ENCODE peak calls at places on chromosomes 6 and 20, in five cellular contexts. D, S, C, I and K are unnamed samples.

GRCh38 chr6:54771968-54772367 is 74.6 kb upstream of the FAM83B start:
- DNase-seq in D (no peak), I (no peak), C (no peak), S (no peak), K (no peak)

GRCh38 chr6:84460491-84460890 is 233.0 kb upstream of the CEP162 start:
- DNase-seq in C (no peak), D (no peak), I (no peak), S (no peak), K (no peak)

GRCh38 chr20:675453-676314 is at the start of gene SCRT2:
- DNase-seq in D (peak; percentile 92), I (peak; percentile 83), S (peak; percentile 70), C (peak; percentile 31), K (peak; percentile 72)

GRCh38 chr6:162151050-162151658 is 576.4 kb downstream of the PRKN start:
- DNase-seq in S (no peak), I (no peak), D (no peak), C (no peak), K (no peak)

GRCh38 chr20:840503-840857 is 7.0 kb downstream of the FAM110A start:
- DNase-seq in C (no peak), S (no peak), I (no peak), D (no peak), K (no peak)

GRCh38 chr6:71510057-71510713 is 221.6 kb downstream of the OGFRL1 start:
- DNase-seq in D (peak; percentile 47), C (no peak), S (peak; percentile 26), I (peak; percentile 56), K (peak; percentile 46)

GRCh38 chr20:59217162-59217561 is 53.5 kb downstream of the ZNF831 start:
- DNase-seq in D (no peak), C (no peak), S (no peak), I (no peak), K (no peak)

GRCh38 chr6:99093781-99094180 is 146.0 kb upstream of the FBXL4 start:
- DNase-seq in S (no peak), I (no peak), C (no peak), D (no peak), K (no peak)

GRCh38 chr6:166635146-166635545 is 8.1 kb upstream of the RPS6KA2 start:
- DNase-seq in D (no peak), S (no peak), I (no peak), C (no peak), K (no peak)

GRCh38 chr6:1792989-1793388 is 183.3 kb downstream of the FOXC1 start:
- DNase-seq in I (no peak), C (no peak), D (no peak), S (peak; percentile 29), K (no peak)

GRCh38 chr6:132220800-132221199 is 180.5 kb downstream of the MOXD1 start:
- DNase-seq in D (no peak), I (no peak), C (no peak), S (no peak), K (no peak)

GRCh38 chr6:146962332-146962731 is 241.9 kb upstream of the STXBP5 start:
- DNase-seq in D (no peak), I (no peak), S (no peak), C (no peak), K (no peak)

GRCh38 chr20:52975024-52975732 is 3.0 kb downstream of the TSHZ2 start:
- DNase-seq in C (no peak), I (no peak), S (no peak), D (peak; percentile 36), K (no peak)

GRCh38 chr6:24935753-24936152 is at the start of gene RIPOR2:
- DNase-seq in D (no peak), C (peak; percentile 53), S (no peak), I (no peak), K (peak; percentile 46)

GRCh38 chr20:14536738-14537137 is 199.3 kb upstream of the FLRT3 start:
- DNase-seq in C (no peak), I (no peak), D (no peak), S (no peak), K (no peak)

GRCh38 chr6:124356811-124357210 is 553.1 kb downstream of the NKAIN2 start:
- DNase-seq in I (no peak), C (no peak), S (no peak), D (no peak), K (no peak)

GRCh38 chr6:33206864-33207568 is 1.3 kb upstream of the RING1 start:
- DNase-seq in S (no peak), D (no peak), I (no peak), C (no peak), K (no peak)

GRCh38 chr20:58709013-58709702 is 16.6 kb downstream of the NPEPL1 start:
- DNase-seq in S (peak; percentile 7), C (no peak), D (no peak), I (no peak), K (peak; percentile 26)

GRCh38 chr6:132218063-132218696 is 183.1 kb downstream of the MOXD1 start:
- DNase-seq in S (no peak), C (no peak), I (no peak), D (no peak), K (no peak)

GRCh38 chr6:44470106-44470446 is 82.6 kb downstream of the CDC5L start:
- DNase-seq in I (no peak), C (no peak), D (no peak), S (no peak), K (no peak)

GRCh38 chr20:6733965-6734364 is 33.5 kb upstream of the BMP2 start:
- DNase-seq in I (no peak), C (no peak), D (no peak), S (no peak), K (no peak)

GRCh38 chr20:21515300-21516179 is 1.7 kb upstream of the NKX2-2 start:
- DNase-seq in C (no peak), D (no peak), S (no peak), I (no peak), K (no peak)

GRCh38 chr6:98272061-98272460 is 562.3 kb upstream of the POU3F2 start:
- DNase-seq in I (no peak), D (no peak), C (no peak), S (no peak), K (no peak)

GRCh38 chr6:48765352-48765961 is 654.5 kb upstream of the PTCHD4 start:
- DNase-seq in C (no peak), S (peak; percentile 21), I (no peak), D (no peak), K (peak; percentile 30)

GRCh38 chr6:75368151-75368779 is 83.7 kb upstream of the TMEM30A start:
- DNase-seq in I (peak; percentile 52), C (no peak), S (peak; percentile 29), D (no peak), K (peak; percentile 60)

GRCh38 chr6:125868252-125868651 is 77.5 kb downstream of the NCOA7 start:
- DNase-seq in I (no peak), C (no peak), D (no peak), S (no peak), K (no peak)

GRCh38 chr6:125867483-125867935 is 76.7 kb downstream of the NCOA7 start:
- DNase-seq in S (no peak), C (no peak), I (no peak), D (no peak), K (peak; percentile 45)

GRCh38 chr6:125868996-125869395 is 78.2 kb downstream of the NCOA7 start:
- DNase-seq in S (no peak), I (peak; percentile 52), D (no peak), C (no peak), K (no peak)

GRCh38 chr6:125865015-125865414 is 74.3 kb downstream of the NCOA7 start:
- DNase-seq in D (no peak), I (no peak), C (no peak), S (no peak), K (no peak)

GRCh38 chr6:125866433-125866832 is 75.7 kb downstream of the NCOA7 start:
- DNase-seq in I (no peak), D (no peak), S (no peak), C (no peak), K (no peak)
- H3K4me1 ChIP-seq in I (peaks cover 18% of the 10 kb centered on the region), D (no peaks in the 10 kb centered on the region), S (no peaks in the 10 kb centered on the region), C (no peaks in the 10 kb centered on the region), K (no peaks in the 10 kb centered on the region)

GRCh38 chr6:81758221-81758620 is 5.7 kb upstream of the TENT5A start:
- DNase-seq in D (no peak), I (no peak), S (no peak), C (no peak), K (no peak)
- TF ChIP-seq CTCF in D (no peak), I (no peak), S (no peak), C (no peak), K (no peak)

GRCh38 chr6:31811645-31812044 is 3.4 kb downstream of the HSPA1L start:
- DNase-seq in D (no peak), I (no peak), S (no peak), C (no peak), K (no peak)

GRCh38 chr6:31805939-31806469 is 762 bp downstream of the LSM2 start:
- DNase-seq in D (peak; percentile 8), I (no peak), S (no peak), C (no peak), K (no peak)

DNA sequence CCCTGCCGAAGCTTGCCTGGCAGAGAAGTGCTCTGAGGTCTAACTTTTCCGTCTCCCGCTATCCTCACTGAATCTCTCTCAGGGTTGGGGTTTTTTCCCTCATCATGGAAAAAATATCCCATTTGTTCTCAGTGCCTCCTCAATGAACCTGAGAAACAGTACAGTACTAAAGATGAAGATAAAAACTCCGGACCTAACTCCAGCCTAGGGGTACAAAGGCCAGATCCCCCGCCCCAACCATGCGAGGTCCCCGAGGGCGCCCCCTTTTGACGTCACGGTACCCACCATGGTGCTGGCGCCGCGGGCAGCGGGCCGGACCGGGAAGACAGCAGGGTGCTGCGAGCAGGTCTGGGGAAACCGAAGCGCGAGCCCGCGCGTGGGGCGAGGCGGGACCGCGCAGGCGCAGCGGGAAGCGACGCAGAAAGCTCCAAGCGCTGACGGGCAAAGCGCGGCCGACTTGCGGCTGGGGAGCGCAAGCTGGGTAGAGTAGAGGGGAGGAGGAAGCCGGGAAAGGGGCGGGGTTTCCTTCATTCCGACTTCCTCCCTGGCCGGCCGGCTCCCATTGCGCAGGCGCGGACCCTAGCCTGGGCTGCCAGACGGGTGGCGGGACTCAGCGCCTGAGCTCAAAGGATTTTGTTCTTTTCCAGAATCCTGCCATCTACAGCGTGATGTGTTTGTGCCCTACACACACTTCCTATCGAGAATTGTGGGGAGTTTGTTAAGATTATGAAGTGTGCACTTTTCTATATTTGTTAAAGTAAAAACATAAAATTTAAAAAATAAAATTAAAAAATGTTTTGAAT is at the start of gene LSM2:
- DNase-seq in C (peak; percentile 92), D (peak; percentile 98), I (peak; percentile 98), S (peak; percentile 96), K (peak; percentile 97)
- H3K4me3 ChIP-seq in C (peak within 1 kb of the TSS; percentile 95), D (peak within 1 kb of the TSS; percentile 82), I (peak within 1 kb of the TSS; percentile 65), S (peak within 1 kb of the TSS; percentile 61), K (peak within 1 kb of the TSS; percentile 55)

GRCh38 chr6:9455794-9456193 is 959.1 kb downstream of the TFAP2A start:
- DNase-seq in C (no peak), D (no peak), I (no peak), S (no peak), K (no peak)
- H3K4me1 ChIP-seq in C (no peaks in the 10 kb centered on the region), D (no peaks in the 10 kb centered on the region), I (no peaks in the 10 kb centered on the region), S (no peaks in the 10 kb centered on the region), K (no peaks in the 10 kb centered on the region)